ENCODE peak calls at places on chromosome 6, in eight cellular contexts. Y is natural killer cell treated with Interleukin-12 subunit alpha and Interleukin-12 subunit beta and Interleukin-15 and Interleukin-18, amount 100 ng/mL, for 72 hours; F is activated naive CD4-positive, alpha-beta T cell; H is hippocampal formation; D is tibial artery; R is pons; L is Right ventricle myocardium inferior; N is retina. V is an unnamed sample.

GRCh38 chr6:111759836-111760785 is 113.1 kb downstream of the FYN start:
- DNase-seq in Y (no peak), F (no peak), H (no peak), D (no peak), R (no peak), L (no peak), N (no peak), V (no peak)

GRCh38 chr6:139605350-139605749 is 230.9 kb upstream of the CITED2 start:
- DNase-seq in Y (no peak), F (no peak), H (no peak), D (peak; percentile 65), R (no peak), L (no peak), N (no peak), V (no peak)

GRCh38 chr6:82488403-82488802 is 124.8 kb downstream of the TPBG start:
- DNase-seq in Y (no peak), F (no peak), H (no peak), D (no peak), R (no peak), L (no peak), N (no peak), V (no peak)

GRCh38 chr6:82370788-82371187 is 7.2 kb downstream of the TPBG start:
- DNase-seq in Y (no peak), F (no peak), H (no peak), D (no peak), R (no peak), L (no peak), N (no peak), V (no peak)

GRCh38 chr6:44649365-44650025 is 262.0 kb downstream of the CDC5L start:
- DNase-seq in Y (no peak), F (no peak), H (no peak), D (no peak), R (no peak), L (no peak), N (no peak), V (no peak)

GRCh38 chr6:16055852-16056251 is 73.0 kb upstream of the MYLIP start:
- DNase-seq in Y (no peak), F (no peak), H (no peak), D (no peak), R (no peak), L (no peak), N (no peak), V (no peak)

GRCh38 chr6:156814036-156814581 is 36.9 kb downstream of the ARID1B start:
- DNase-seq in Y (no peak), F (no peak), H (no peak), D (no peak), R (no peak), L (no peak), N (no peak), V (no peak)

GRCh38 chr6:132300323-132300949 is 100.8 kb downstream of the MOXD1 start:
- DNase-seq in Y (no peak), F (no peak), H (peak; percentile 8), D (no peak), R (peak; percentile 75), L (no peak), N (peak; percentile 35), V (peak; percentile 32)

GRCh38 chr6:167341665-167342655 is 17.1 kb downstream of the TTLL2 start:
- DNase-seq in Y (no peak), F (no peak), H (no peak), D (no peak), R (no peak), L (no peak), N (no peak), V (no peak)

GRCh38 chr6:152089992-152090391 is 282.5 kb downstream of the ESR1 start:
- DNase-seq in Y (no peak), F (no peak), H (no peak), D (peak; percentile 81), R (no peak), L (no peak), N (no peak), V (no peak)

GRCh38 chr6:32844839-32845372 is 1.1 kb upstream of the PSMB8 start:
- DNase-seq in Y (no peak), F (no peak), H (no peak), D (no peak), R (no peak), L (no peak), N (no peak), V (no peak)

GRCh38 chr6:147909645-147910044 is 401.2 kb downstream of the SAMD5 start:
- DNase-seq in Y (no peak), F (no peak), H (no peak), D (no peak), R (no peak), L (no peak), N (no peak), V (no peak)

GRCh38 chr6:14664112-14664592 is 546.6 kb downstream of the CD83 start:
- DNase-seq in Y (no peak), F (no peak), H (no peak), D (no peak), R (no peak), L (no peak), N (no peak), V (no peak)

GRCh38 chr6:13288481-13288880 is 39.9 kb downstream of the TBC1D7 start:
- DNase-seq in Y (no peak), F (no peak), H (no peak), D (no peak), R (no peak), L (no peak), N (no peak), V (no peak)

GRCh38 chr6:15614277-15614676 is 48.6 kb downstream of the DTNBP1 start:
- DNase-seq in Y (no peak), F (no peak), H (no peak), D (no peak), R (no peak), L (no peak), N (no peak), V (no peak)

GRCh38 chr6:129309154-129309553 is 400.8 kb downstream of the ARHGAP18 start:
- DNase-seq in Y (no peak), F (no peak), H (no peak), D (no peak), R (no peak), L (no peak), N (no peak), V (no peak)

GRCh38 chr6:106910999-106911949 is 63.3 kb downstream of the CD24 start:
- DNase-seq in Y (no peak), F (no peak), H (no peak), D (no peak), R (no peak), L (no peak), N (no peak), V (peak; percentile 7)